ENCODE peak calls at places on chromosomes 13 and 19, in four cellular contexts. H, D, Y and W are unnamed samples.

GRCh38 chr19:8360196-8360595 is 3.8 kb upstream of the ANGPTL4 start:
- DNase-seq in H (no peak), D (no peak), Y (no peak), W (no peak)

GRCh38 chr19:7947939-7948338 is 4.5 kb upstream of the TIMM44 start:
- DNase-seq in H (no peak), D (no peak), Y (no peak), W (no peak)

GRCh38 chr19:277581-278165 is 13.5 kb downstream of the PLPP2 start:
- DNase-seq in H (peak), D (no peak), Y (no peak), W (no peak)

GRCh38 chr13:28494861-28495585 is at the start of gene FLT1:
- DNase-seq in H (no peak), D (no peak), Y (no peak), W (no peak)

GRCh38 chr19:13070425-13071140 is 32.1 kb downstream of the LYL1 start:
- DNase-seq in H (no peak), D (no peak), Y (no peak), W (no peak)

GRCh38 chr13:104017317-104017716 is 951.1 kb upstream of the SLC10A2 start:
- DNase-seq in H (no peak), D (no peak), Y (no peak), W (no peak)

GRCh38 chr19:11361037-11361770 is 6.0 kb downstream of the PLPPR2 start:
- DNase-seq in H (peak), D (no peak), Y (no peak), W (no peak)

GRCh38 chr13:44271031-44271433 is 102.6 kb upstream of the SERP2 start:
- DNase-seq in H (peak), D (no peak), Y (no peak), W (no peak)

GRCh38 chr13:59111711-59112110 is 1052.0 kb downstream of the DIAPH3 start:
- DNase-seq in H (no peak), D (no peak), Y (no peak), W (no peak)

GRCh38 chr13:41652735-41653361 is 195.5 kb downstream of the RGCC start:
- DNase-seq in H (peak), D (no peak), Y (peak), W (peak)

DNA sequence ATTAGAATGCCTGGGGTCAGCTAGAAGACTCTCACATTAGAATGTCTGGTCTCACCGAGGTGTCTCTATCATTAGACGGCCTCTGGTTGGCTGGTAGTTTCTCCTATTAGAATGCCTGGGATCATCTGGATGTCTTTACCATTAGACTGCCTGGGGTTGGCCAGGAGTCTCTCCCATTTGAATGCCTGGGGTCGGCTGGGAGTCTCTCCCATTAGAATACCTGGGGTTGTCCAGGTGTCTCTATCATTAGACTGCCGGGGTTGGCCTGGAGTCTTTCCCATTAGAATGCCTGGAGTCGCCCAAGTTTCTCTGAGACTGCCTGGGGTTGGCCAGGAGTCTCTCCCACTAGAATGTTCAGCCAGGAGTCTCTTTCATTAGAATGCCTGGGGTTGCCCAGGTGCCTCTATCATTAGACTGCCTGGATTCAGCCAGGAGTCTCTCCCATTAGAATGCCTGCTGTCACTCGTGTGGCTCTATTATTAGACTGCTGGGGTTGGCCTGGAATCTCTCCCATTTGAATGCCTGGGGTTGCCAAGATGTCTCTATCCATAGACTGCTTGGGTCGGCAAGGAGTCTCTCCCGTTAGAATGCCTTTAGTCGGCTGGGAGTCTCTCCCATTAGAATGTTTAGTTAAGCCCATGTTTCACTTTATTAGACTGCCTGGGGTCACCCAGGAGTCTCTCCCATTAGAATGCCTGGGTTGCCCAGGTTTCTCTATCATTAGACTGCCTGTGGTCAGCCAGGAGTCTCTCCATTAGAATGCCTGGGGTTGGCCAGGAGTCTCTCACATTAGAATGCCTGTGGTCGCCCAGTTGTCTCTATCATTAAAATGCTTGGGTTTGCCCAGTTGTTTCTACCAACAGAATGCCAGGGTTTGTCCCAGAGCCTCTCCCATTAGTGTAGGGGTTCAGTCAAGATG is 1467.8 kb downstream of the UQCRFS1 start:
- DNase-seq in H (no peak), D (no peak), Y (no peak), W (no peak)
- TF ChIP-seq USF2 in H (no peak), D (no peak), Y (no peak), W (no peak)

DNA sequence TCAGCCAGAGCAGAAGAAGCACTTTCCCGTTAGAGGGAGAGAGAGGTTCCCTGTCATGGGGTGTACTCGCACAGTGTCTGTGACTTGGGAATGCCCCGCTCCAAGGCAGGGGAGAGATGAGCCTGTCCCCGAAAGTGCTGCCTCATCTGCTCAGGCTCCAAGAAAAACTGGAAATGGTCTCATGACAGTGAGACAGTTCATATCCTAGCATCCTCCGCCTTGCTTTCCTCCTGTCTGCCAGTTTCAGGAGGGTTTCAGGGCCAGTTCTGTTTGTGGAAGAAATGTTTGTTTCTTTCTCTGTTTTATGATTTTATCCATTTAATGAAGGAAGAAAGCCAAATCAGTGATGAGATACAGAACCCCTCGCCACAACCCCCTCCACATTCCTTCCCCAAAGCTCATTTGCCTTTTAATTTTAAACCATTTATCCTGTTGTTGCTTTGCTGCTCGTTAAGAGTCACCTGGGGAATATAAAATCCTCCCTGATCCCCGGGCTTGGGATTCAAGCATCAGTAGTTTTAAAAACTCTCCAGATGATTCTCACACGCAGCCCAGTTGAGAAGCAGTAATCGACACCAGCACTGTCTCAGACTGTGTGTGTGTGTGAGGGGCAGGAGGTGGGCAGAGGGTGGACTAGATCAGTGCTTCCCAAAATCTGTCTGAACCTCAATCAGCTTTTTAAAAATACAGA is 144.6 kb upstream of the UBL3 start:
- DNase-seq in H (no peak), D (no peak), Y (no peak), W (no peak)
- TF ChIP-seq JUNB in H (no peak), D (no peak), Y (no peak), W (no peak)

GRCh38 chr19:35165200-35166058 is 10.9 kb downstream of the FXYD5 start:
- DNase-seq in H (peak), D (no peak), Y (no peak), W (no peak)

GRCh38 chr19:35164418-35164817 is 9.9 kb downstream of the FXYD5 start:
- DNase-seq in H (peak), D (no peak), Y (no peak), W (no peak)

GRCh38 chr19:35160629-35161433 is 6.3 kb downstream of the FXYD5 start:
- DNase-seq in H (no peak), D (peak), Y (no peak), W (no peak)

GRCh38 chr19:35161434-35161743 is 6.9 kb downstream of the FXYD5 start:
- DNase-seq in H (peak), D (no peak), Y (no peak), W (no peak)

DNA sequence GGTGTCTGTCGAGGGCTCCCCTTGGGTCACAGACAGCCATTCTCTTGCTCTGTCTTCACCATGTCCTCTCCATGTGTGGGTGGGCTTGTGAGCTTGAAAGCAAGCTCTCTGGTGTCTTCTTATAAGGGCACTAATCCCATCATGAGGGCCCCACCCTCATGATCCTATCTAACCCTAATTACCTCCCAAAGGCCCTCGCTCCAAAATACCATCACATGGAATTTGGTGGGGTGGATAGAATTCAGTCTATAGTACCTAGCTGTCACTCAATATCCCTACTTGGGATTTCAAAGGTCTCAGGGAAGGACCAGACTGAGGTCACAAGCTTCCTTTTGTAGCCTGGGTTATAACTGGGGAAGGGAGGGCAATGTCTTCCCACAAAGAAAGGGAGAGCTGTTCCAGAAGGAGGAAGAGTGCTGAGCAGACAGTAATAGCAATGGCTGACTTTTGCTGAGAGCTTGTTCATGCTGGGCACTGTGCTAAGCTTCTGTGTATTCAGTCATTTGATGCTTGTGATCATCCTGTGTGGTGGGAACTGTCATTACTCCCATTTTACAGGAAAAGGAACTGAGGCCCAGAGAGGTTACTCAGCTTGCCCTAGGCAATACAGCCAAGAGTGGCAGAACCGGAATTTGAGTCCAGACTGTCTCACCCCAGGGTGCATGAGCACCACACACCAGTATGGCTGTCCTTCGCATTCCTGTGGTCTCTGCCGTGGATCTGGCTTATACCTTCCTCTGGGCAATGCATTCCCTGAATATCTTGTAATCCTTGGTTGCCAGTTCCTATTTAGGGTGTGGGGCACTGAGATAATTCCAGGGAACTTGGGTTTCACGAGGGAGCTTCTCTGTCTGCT is 8.2 kb downstream of the FXYD5 start:
- DNase-seq in H (no peak), D (no peak), Y (no peak), W (no peak)
- TF ChIP-seq USF2 in H (no peak), D (no peak), Y (no peak), W (no peak)

DNA sequence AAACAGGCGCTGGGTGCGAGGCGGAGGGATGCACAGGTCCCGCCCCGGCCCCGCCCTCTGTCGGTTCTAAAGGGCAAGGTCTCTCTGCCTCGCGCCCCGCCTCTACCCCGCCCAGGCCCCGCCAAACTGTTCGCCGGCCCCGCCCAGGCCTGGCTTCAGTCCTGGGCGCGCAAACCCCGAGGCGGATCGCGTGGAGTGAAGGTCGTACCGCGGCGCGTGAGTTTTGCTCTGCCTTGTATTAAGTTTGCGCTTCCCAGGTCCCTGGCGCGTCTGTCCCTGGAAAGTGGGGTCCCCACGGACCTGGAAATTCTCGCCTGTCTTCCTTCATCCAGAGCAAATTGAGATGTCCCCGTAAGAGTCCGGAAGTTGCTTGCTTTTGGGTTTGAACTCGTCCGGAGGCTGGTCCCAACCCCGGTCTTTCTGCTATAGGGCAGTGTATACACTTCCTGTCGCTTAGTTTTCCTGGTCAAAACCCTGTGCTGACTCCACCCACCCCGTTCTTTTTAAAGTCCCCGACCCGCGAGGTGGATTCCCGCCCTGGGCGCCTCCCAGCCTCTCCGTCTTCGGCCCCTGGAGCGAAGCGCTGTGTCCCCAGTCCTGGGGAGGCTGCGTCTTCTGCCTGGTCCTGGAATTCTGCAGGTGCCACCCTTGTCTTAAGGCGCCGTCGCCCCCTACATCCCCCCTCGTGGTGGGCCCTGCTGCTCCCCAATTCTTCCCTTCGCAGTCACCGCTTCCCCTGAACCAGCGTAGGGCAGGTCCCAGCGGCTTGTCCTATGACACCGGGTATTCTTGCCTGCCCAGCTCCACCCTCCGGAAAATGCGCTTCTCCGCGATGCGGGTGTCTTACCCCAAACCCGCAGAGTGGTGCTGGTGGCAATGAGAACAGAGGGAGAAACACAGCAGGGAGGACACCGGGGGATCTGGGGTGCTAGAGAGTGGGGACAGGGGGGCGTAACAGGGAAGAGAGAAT is 8.6 kb downstream of the ZNF808 start:
- DNase-seq in H (no peak), D (peak), Y (no peak), W (no peak)
- TF ChIP-seq JUNB in H (no peak), D (peak), Y (no peak), W (no peak)

GRCh38 chr19:51271015-51271600 is 20.2 kb downstream of the SIGLECL1 start:
- DNase-seq in H (no peak), D (no peak), Y (no peak), W (no peak)
- TF ChIP-seq USF2 in H (no peak), D (no peak), Y (no peak), W (no peak)

DNA sequence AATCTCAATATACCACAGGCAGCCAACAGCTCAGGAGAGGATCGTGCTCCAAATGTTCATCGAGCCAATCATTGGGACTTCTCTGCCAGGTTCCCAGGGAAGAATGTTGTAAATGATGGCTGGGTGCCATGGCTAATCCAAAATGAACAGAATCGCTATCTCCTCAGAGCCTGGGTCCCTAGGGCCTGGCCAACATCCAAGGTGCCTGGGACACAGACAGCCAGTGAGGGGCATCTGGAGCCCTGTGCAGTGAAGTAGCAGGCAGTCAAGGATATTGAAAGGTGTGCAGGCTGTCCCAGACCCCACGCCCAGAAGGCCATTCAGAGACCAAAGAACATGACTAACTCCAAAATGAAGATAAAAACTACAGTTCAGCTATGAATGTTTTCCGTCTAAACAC is 37.7 kb downstream of the BRD4 start:
- DNase-seq in H (no peak), D (no peak), Y (no peak), W (no peak)
- TF ChIP-seq JUNB in H (no peak), D (no peak), Y (no peak), W (no peak)

DNA sequence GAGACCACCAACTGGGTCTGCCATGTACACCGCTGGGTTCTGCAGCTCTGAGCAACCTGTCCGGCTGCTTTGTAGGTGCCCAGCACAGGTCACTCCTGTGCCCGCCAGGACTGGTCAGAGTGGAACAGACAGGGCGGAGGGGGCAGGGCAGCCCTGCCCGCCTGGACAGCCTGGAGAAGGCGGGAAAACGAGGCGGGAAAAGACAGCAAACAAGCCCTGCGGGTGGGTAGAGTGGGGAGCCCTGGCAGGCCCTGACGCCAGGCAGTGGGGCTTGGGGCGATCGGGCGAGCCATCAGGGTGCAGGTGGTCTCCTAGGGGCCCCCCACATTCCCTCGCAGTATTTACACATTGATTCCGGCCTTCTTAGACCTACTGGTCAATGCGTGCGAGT is 525 bp upstream of the UHRF1 start:
- DNase-seq in H (no peak), D (no peak), Y (peak), W (no peak)
- TF ChIP-seq USF2 in H (no peak), D (no peak), Y (no peak), W (no peak)

GRCh38 chr19:17797397-17798201 is 2.7 kb downstream of the B3GNT3 start:
- DNase-seq in H (no peak), D (no peak), Y (peak), W (peak)
- TF ChIP-seq JUNB in H (no peak), D (no peak), Y (no peak), W (peak)

GRCh38 chr19:18118420-18119242 is 21.1 kb downstream of the MAST3 start:
- DNase-seq in H (no peak), D (no peak), Y (no peak), W (no peak)

GRCh38 chr19:18120127-18120526 is 22.5 kb downstream of the MAST3 start:
- DNase-seq in H (no peak), D (no peak), Y (no peak), W (no peak)

GRCh38 chr19:18119243-18120105 is 21.9 kb downstream of the MAST3 start:
- DNase-seq in H (no peak), D (no peak), Y (no peak), W (no peak)

GRCh38 chr19:18117364-18117691 is 19.8 kb downstream of the MAST3 start:
- DNase-seq in H (no peak), D (no peak), Y (no peak), W (no peak)

GRCh38 chr19:18117692-18118378 is 20.3 kb downstream of the MAST3 start:
- DNase-seq in H (peak), D (no peak), Y (peak), W (peak)
- TF ChIP-seq USF2 in H (no peak), D (no peak), Y (no peak), W (no peak)